ENCODE peak calls at places on chromosomes 5 and 9, in five cellular contexts. K is NCI-H2081; X is HT-29; L is naive thymus-derived CD8-positive, alpha-beta T cell; Z is Panc1. S is an unnamed sample.

GRCh38 chr5:61837788-61838187 is 468.2 kb upstream of the KIF2A start:
- DNase-seq in K (no peak), X (no peak), L (no peak), Z (no peak), S (no peak)

GRCh38 chr5:179779826-179780225 is 14.0 kb upstream of the LTC4S start:
- DNase-seq in K (no peak), X (no peak), L (no peak), Z (no peak), S (no peak)

GRCh38 chr9:123311250-123311753 is 42.9 kb upstream of the STRBP start:
- DNase-seq in K (no peak), X (no peak), L (no peak), Z (no peak), S (no peak)

GRCh38 chr5:61409568-61409967 is 77.5 kb downstream of the ZSWIM6 start:
- DNase-seq in K (no peak), X (peak), L (no peak), Z (no peak), S (peak)

GRCh38 chr9:131995382-131995781 is 84.3 kb downstream of the MED27 start:
- DNase-seq in K (no peak), X (no peak), L (no peak), Z (no peak), S (no peak)

GRCh38 chr5:153658606-153659005 is 168.1 kb downstream of the GRIA1 start:
- DNase-seq in K (no peak), X (no peak), L (no peak), Z (no peak), S (no peak)

GRCh38 chr5:151250346-151251000 is 2.5 kb upstream of the GM2A start:
- DNase-seq in K (no peak), X (no peak), L (no peak), Z (no peak), S (no peak)

GRCh38 chr5:179908528-179908927 is 831 bp upstream of the TBC1D9B start:
- DNase-seq in K (no peak), X (no peak), L (no peak), Z (no peak), S (no peak)

GRCh38 chr9:92728831-92729734 is 35.5 kb downstream of the BICD2 start:
- DNase-seq in K (no peak), X (no peak), L (no peak), Z (no peak), S (no peak)

GRCh38 chr5:146426853-146427618 is 20.1 kb upstream of the TCERG1 start:
- DNase-seq in K (peak), X (peak), L (no peak), Z (no peak), S (peak)

GRCh38 chr5:133205204-133205603 is 153.4 kb downstream of the HSPA4 start:
- DNase-seq in K (no peak), X (no peak), L (no peak), Z (no peak), S (no peak)

GRCh38 chr9:96638606-96639364 is 16.3 kb downstream of the PRXL2C start:
- DNase-seq in K (no peak), X (no peak), L (no peak), Z (no peak), S (no peak)

GRCh38 chr5:125006011-125006685 is 259.7 kb upstream of the ZNF608 start:
- DNase-seq in K (no peak), X (no peak), L (no peak), Z (no peak), S (no peak)